ENCODE peak calls at places on chromosomes 16 and 17, in six cellular contexts. S is stomach, U is colonic mucosa, L is sigmoid colon, B is A549, I is HCT116. H is an unnamed sample. For H3K9me3, the result is how much of the 10 kb centered on the place peaks cover.

GRCh38 chr17:49971848-49972485 is 3.0 kb downstream of the DLX4 start:
- DNase-seq in B (no peak), S (no peak), U (no peak), L (no peak), I (no peak), H (no peak)

GRCh38 chr16:85903576-85903975 is 4.6 kb downstream of the IRF8 start:
- DNase-seq in S (no peak), L (no peak), B (no peak), I (no peak), U (no peak), H (no peak)

GRCh38 chr17:57360266-57360665 is 103.9 kb downstream of the MSI2 start:
- DNase-seq in L (no peak), I (no peak), S (no peak), B (no peak), U (no peak), H (no peak)

GRCh38 chr17:6078370-6078950 is 8.3 kb downstream of the WSCD1 start:
- DNase-seq in B (no peak), U (no peak), I (no peak), L (no peak), S (no peak), H (no peak)

GRCh38 chr16:65315004-65315398 is 193.1 kb upstream of the CDH11 start:
- DNase-seq in B (no peak), S (no peak), I (no peak), U (peak), L (peak), H (no peak)

GRCh38 chr16:797120-797420 is 3.5 kb downstream of the GNG13 start:
- DNase-seq in I (no peak), U (peak), S (no peak), B (no peak), L (no peak), H (no peak)

GRCh38 chr17:78879679-78880186 is 23.3 kb downstream of the CEP295NL start:
- DNase-seq in L (peak), B (no peak), S (no peak), U (peak), I (no peak), H (peak)

GRCh38 chr16:69906838-69907301 is 44.3 kb upstream of the CLEC18A start:
- DNase-seq in S (no peak), U (no peak), B (no peak), I (no peak), L (no peak), H (peak)

GRCh38 chr17:48831549-48831883 is 681 bp downstream of the CALCOCO2 start:
- DNase-seq in L (no peak), U (no peak), I (no peak), S (no peak), B (no peak), H (no peak)

GRCh38 chr16:11565665-11566064 is 21.1 kb downstream of the LITAF start:
- DNase-seq in B (no peak), S (no peak), L (no peak), I (no peak), U (no peak), H (no peak)

GRCh38 chr16:3317315-3317999 is 12.2 kb downstream of the ZNF75A start:
- DNase-seq in S (no peak), U (no peak), I (no peak), B (no peak), L (no peak), H (peak)

GRCh38 chr16:3306078-3306477 is 781 bp downstream of the ZNF75A start:
- DNase-seq in B (no peak), U (no peak), L (no peak), S (no peak), I (no peak), H (no peak)

GRCh38 chr16:3311496-3311895 is 6.2 kb downstream of the ZNF75A start:
- DNase-seq in I (no peak), U (no peak), S (no peak), B (no peak), L (no peak), H (no peak)
- H3K9me3 ChIP-seq in I (under half), U (under half), S (half or more), B (half or more), L (under half), H (under half)

GRCh38 chr16:50368410-50369132 is at the start of gene BRD7:
- DNase-seq in L (no peak), B (peak), I (no peak), U (peak), S (peak), H (peak)
- TF ChIP-seq CTCF in L (no peak), B (peak), I (peak), U (no peak), S (no peak), H (no peak)

GRCh38 chr16:5841934-5842333 is 744.3 kb upstream of the EEF2KMT start:
- DNase-seq in L (no peak), I (no peak), U (no peak), B (no peak), S (no peak), H (no peak)

GRCh38 chr16:5836979-5837670 is 739.5 kb upstream of the EEF2KMT start:
- DNase-seq in I (no peak), S (no peak), L (no peak), B (no peak), U (no peak), H (peak)

GRCh38 chr16:5838725-5839124 is 741.1 kb upstream of the EEF2KMT start:
- DNase-seq in L (no peak), I (no peak), U (no peak), B (no peak), S (no peak), H (no peak)

GRCh38 chr16:5838071-5838470 is 740.5 kb upstream of the EEF2KMT start:
- DNase-seq in S (no peak), L (no peak), B (no peak), I (no peak), U (no peak), H (no peak)
- H3K9me3 ChIP-seq in S (under half), L (under half), B (under half), I (under half), U (under half), H (under half)

DNA sequence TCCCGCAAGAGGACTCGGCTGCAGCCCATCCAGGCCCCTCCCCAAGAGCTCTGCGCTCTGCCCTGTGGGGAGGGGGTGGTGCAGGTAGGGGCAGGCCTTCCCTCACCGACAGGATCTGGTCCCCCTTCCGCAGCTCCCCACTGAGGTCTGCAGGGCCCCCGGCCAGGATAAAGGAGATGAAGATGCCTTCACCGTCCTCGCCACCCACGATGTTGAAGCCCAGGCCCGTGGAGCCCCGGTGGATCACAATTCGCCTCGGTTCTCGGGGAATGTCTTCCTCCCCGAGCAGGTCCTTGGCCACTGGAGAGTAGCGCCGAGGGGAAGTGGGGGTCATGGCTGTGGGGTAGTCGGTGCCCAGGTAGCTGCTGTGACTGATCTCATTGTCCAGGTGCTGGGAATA is 17.5 kb upstream of the ASGR1 start:
- DNase-seq in S (no peak), U (no peak), B (no peak), L (no peak), I (no peak), H (no peak)
- TF ChIP-seq CTCF in S (no peak), U (no peak), B (no peak), L (no peak), I (no peak), H (no peak)

GRCh38 chr17:83199500-83200201 is 120.2 kb downstream of the METRNL start:
- DNase-seq in U (no peak), S (peak), L (peak), B (no peak), I (no peak), H (no peak)
- H3K9me3 ChIP-seq in U (under half), S (under half), L (under half), B (under half), I (under half), H (under half)

GRCh38 chr17:64130559-64131001 is 636 bp upstream of the ERN1 start:
- DNase-seq in U (peak), S (no peak), B (no peak), I (no peak), L (peak), H (peak)
- TF ChIP-seq CTCF in U (no peak), S (no peak), B (no peak), I (no peak), L (no peak), H (no peak)

GRCh38 chr17:2712300-2713043 is 908 bp upstream of the CLUH start:
- DNase-seq in L (peak), I (no peak), S (no peak), U (no peak), B (no peak), H (no peak)
- H3K9me3 ChIP-seq in L (under half), I (under half), S (under half), U (under half), B (under half), H (under half)

GRCh38 chr16:55370762-55371482 is 46.9 kb downstream of the IRX6 start:
- DNase-seq in S (peak), B (peak), I (no peak), U (peak), L (peak), H (peak)
- TF ChIP-seq CTCF in S (no peak), B (peak), I (no peak), U (no peak), L (no peak), H (peak)

DNA sequence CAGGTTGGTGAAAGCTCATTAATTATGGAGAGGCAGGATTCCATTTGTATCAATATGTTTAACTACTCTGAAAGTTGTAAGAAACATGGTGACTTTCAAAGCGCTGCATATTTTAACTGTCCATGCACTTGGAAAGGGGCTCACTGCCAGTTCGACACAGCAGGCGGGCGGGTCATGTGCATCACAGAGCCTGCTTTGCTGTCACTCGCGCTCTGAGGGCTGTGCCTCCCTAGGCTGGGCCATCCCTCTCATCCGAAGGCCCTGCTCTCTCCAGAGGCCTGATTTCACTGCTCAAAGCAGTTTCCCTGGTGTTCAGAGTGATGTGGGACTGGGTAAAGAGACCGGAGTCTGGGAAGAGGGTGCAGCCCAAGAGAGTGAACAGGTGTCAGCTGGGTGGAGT is 422.0 kb upstream of the MON1B start:
- DNase-seq in I (no peak), S (no peak), B (no peak), U (no peak), L (no peak), H (no peak)
- H3K9me3 ChIP-seq in I (under half), S (under half), B (under half), U (under half), L (under half), H (under half)

H was measured in astrocyte.